ENCODE peak calls at places on chromosomes 16 and 17, in five cellular contexts. X is A549, A is GM12878, F is K562, R is HepG2. N is an unnamed sample.

GRCh38 chr17:5122586-5123342 is 6.9 kb downstream of the USP6 start:
- DNase-seq in A (no peak), F (no peak), R (no peak), X (no peak), N (peak; percentile 67)

GRCh38 chr16:10688291-10688690 is 6.4 kb downstream of the TEKT5 start:
- DNase-seq in A (no peak), F (no peak), R (no peak), X (no peak), N (no peak)

GRCh38 chr17:41527076-41528023 is 758 bp downstream of the KRT19 start:
- DNase-seq in R (no peak), A (no peak), F (peak; percentile 73), X (no peak), N (peak; percentile 64)

GRCh38 chr17:17538417-17539391 is 42.5 kb upstream of the RASD1 start:
- DNase-seq in F (peak; percentile 17), R (peak; percentile 98), X (peak; percentile 82), A (no peak), N (no peak)

GRCh38 chr16:56777533-56777932 is 47.6 kb downstream of the NUP93 start:
- DNase-seq in X (no peak), F (no peak), A (no peak), R (no peak), N (no peak)

GRCh38 chr16:85017151-85017550 is 5.8 kb upstream of the ZDHHC7 start:
- DNase-seq in X (no peak), F (no peak), R (no peak), A (peak; percentile 19), N (no peak)

GRCh38 chr16:28166394-28167208 is 45.2 kb downstream of the XPO6 start:
- DNase-seq in R (peak; percentile 52), F (no peak), A (no peak), X (no peak), N (no peak)

GRCh38 chr16:11597268-11597690 is 10.6 kb upstream of the LITAF start:
- DNase-seq in F (no peak), X (no peak), A (no peak), R (no peak), N (no peak)

GRCh38 chr16:10981697-10982216 is 37.4 kb downstream of the CLEC16A start:
- DNase-seq in F (no peak), A (no peak), R (peak; percentile 45), X (peak; percentile 21), N (peak; percentile 73)

GRCh38 chr17:58401287-58401686 is 16.0 kb downstream of the RNF43 start:
- DNase-seq in A (no peak), F (no peak), X (no peak), R (no peak), N (no peak)

GRCh38 chr16:84115919-84116719 is 623 bp downstream of the MBTPS1 start:
- DNase-seq in X (peak; percentile 19), R (peak; percentile 54), F (no peak), A (no peak), N (no peak)

GRCh38 chr17:17679243-17679642 is 2.0 kb upstream of the RAI1 start:
- DNase-seq in A (no peak), X (no peak), F (no peak), R (no peak), N (no peak)

GRCh38 chr16:1414532-1415265 is at the start of gene UNKL:
- DNase-seq in R (peak; percentile 77), X (no peak), A (no peak), F (peak; percentile 92), N (peak; percentile 81)

GRCh38 chr16:24721830-24722238 is 7.6 kb upstream of the TNRC6A start:
- DNase-seq in R (no peak), A (no peak), F (no peak), X (no peak), N (no peak)

GRCh38 chr16:85025781-85026653 is 1.6 kb upstream of the KIAA0513 start:
- DNase-seq in A (no peak), X (no peak), F (no peak), R (no peak), N (no peak)

GRCh38 chr17:64291268-64291851 is 28.3 kb upstream of the TEX2 start:
- DNase-seq in R (peak; percentile 63), A (no peak), X (no peak), F (peak; percentile 50), N (peak; percentile 69)

GRCh38 chr17:32241521-32242094 is 24.0 kb upstream of the RHBDL3 start:
- DNase-seq in X (no peak), F (no peak), R (no peak), A (no peak), N (no peak)

GRCh38 chr16:46889942-46890300 is 5.8 kb downstream of the GPT2 start:
- DNase-seq in R (no peak), F (no peak), X (no peak), A (no peak), N (no peak)

GRCh38 chr16:47888734-47889133 is 267.1 kb downstream of the ABCC12 start:
- DNase-seq in X (no peak), A (no peak), F (no peak), R (no peak), N (no peak)

GRCh38 chr16:57941016-57941656 is 29.8 kb downstream of the CNGB1 start:
- DNase-seq in F (no peak), R (no peak), A (no peak), X (no peak), N (no peak)

GRCh38 chr16:66972983-66973382 is 11.9 kb downstream of the CES3 start:
- DNase-seq in F (no peak), A (no peak), R (no peak), X (no peak), N (no peak)

GRCh38 chr16:57999366-57999970 is 1.0 kb downstream of the ZNF319 start:
- DNase-seq in A (no peak), X (no peak), F (no peak), R (peak; percentile 29), N (no peak)

GRCh38 chr17:55161935-55162555 is 102.7 kb upstream of the HLF start:
- DNase-seq in A (no peak), X (peak; percentile 13), R (peak; percentile 31), F (no peak), N (no peak)

GRCh38 chr17:55160501-55160900 is 104.3 kb upstream of the HLF start:
- DNase-seq in A (no peak), R (no peak), F (no peak), X (no peak), N (no peak)

GRCh38 chr17:55162556-55162946 is 102.2 kb upstream of the HLF start:
- DNase-seq in F (no peak), A (no peak), X (no peak), R (no peak), N (no peak)

GRCh38 chr17:55166506-55166905 is 98.3 kb upstream of the HLF start:
- DNase-seq in F (no peak), R (no peak), X (no peak), A (no peak), N (no peak)

GRCh38 chr17:55163408-55163807 is 101.4 kb upstream of the HLF start:
- DNase-seq in F (no peak), X (no peak), A (no peak), R (no peak), N (no peak)
- TF ChIP-seq JUNB in F (no peak), X (no peak), A (no peak), R (no peak), N (no peak)

DNA sequence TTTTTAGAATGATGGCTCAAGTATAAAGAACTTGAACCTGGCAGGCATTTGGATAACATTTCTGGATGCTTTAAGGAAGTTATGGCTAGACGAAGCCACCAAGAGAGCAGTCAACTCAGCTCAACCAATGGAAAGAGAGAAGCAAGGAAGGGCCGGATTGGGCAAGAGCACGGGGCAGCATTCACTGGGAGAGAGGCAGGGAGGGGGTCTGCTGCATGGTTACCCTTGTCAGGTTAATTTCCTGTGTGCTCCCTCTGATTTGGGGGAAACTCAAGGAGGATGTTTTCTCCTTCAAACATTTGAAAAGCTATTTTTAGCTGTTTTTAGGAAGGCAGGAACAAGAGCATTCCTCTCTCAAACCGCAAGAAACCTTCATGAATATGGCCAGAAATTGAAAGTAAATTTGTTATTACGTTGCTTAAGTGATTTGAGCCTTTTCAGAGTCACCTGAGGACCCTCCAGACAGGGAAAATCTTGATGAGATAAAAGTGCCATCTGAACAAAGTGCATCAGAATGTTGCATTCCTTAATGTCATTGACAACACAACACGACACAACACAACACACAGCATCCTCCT is 118.6 kb upstream of the ZFHX3 start:
- DNase-seq in X (no peak), F (no peak), A (no peak), R (no peak), N (peak; percentile 37)
- H3K4me3 ChIP-seq in X (no peak overlapping the region), F (no peak overlapping the region), A (no peak overlapping the region), R (no peak overlapping the region), N (no peak overlapping the region)

DNA sequence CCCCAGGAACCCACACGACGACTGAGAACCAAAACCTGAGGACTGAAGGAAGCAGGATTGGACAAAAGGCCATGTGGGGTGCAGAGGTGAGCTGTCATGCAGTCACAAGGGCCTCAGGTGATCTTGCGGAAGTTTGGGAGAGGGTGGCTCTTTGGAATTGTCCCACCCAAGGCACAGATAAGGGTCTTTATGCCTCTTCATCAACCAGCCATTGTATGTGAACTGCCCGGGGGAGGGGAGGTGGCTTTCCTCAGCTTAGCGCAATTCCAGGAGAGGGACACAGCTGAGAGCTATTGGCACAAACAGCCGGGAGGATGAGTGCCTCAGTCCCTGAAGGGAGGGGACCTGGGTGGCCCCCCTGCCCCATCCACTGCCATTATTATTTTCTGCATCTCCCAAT is 55.1 kb upstream of the PHOSPHO1 start:
- DNase-seq in F (no peak), A (no peak), R (no peak), X (no peak), N (no peak)
- TF ChIP-seq JUNB in F (no peak), A (no peak), R (no peak), X (no peak), N (no peak)

GRCh38 chr17:43839670-43840101 is 6.7 kb upstream of the MPP3 start:
- DNase-seq in A (no peak), X (peak; percentile 72), R (peak; percentile 48), F (no peak), N (peak; percentile 20)
- H3K4me3 ChIP-seq in A (no peak overlapping the region), X (peak overlapping the region; percentile 20), R (no peak overlapping the region), F (no peak overlapping the region), N (no peak overlapping the region)

GRCh38 chr17:68351395-68351794 is 60.1 kb downstream of the ARSG start:
- DNase-seq in A (no peak), R (no peak), F (no peak), X (no peak), N (no peak)
- TF ChIP-seq JUNB in A (no peak), R (no peak), F (no peak), X (no peak), N (no peak)

N was measured in GM23338.